ENCODE peak calls at places on chromosome 9, in eight cellular contexts. N is lung microvascular endothelial cell; D is activated CD8-positive, alpha-beta memory T cell treated with anti-CD3 and anti-CD28 coated beads, Interleukin-2, amount 10 ng/mL, durations not matched to agents 7 days and 5 days; J is activated T-cell treated with anti-CD3 and anti-CD28 coated beads, Interleukin-2, amount 50 U/mL, for 4 hours; U is transverse colon; A is fibroblast of lung; O is HCEC 1CT; L is GM12864. B is an unnamed sample.

GRCh38 chr9:3528466-3528865 is 2.7 kb upstream of the RFX3 start:
- DNase-seq in U (no peak), L (peak), D (peak), A (no peak), O (no peak), J (peak), N (no peak), B (peak)

GRCh38 chr9:89234636-89235035 is 56.0 kb upstream of the SHC3 start:
- DNase-seq in L (peak), O (no peak), U (no peak), A (peak), J (no peak), N (no peak), D (peak), B (no peak)

GRCh38 chr9:128575469-128575868 is 23.1 kb downstream of the SPTAN1 start:
- DNase-seq in U (peak), A (peak), L (no peak), N (no peak), O (no peak), D (no peak), J (no peak), B (no peak)

GRCh38 chr9:76351006-76351405 is 43.2 kb downstream of the RFK start:
- DNase-seq in O (no peak), N (no peak), L (no peak), D (no peak), A (no peak), U (no peak), J (no peak), B (no peak)

GRCh38 chr9:69314547-69314946 is 10.5 kb upstream of the ENTREP1 start:
- DNase-seq in N (no peak), J (no peak), L (no peak), U (no peak), D (no peak), O (peak), A (no peak), B (no peak)

GRCh38 chr9:126982215-126983002 is 67.8 kb downstream of the RALGPS1 start:
- DNase-seq in L (no peak), O (no peak), N (no peak), J (no peak), U (no peak), A (no peak), D (peak), B (no peak)

GRCh38 chr9:109771084-109771483 is 8.9 kb upstream of the PALM2AKAP2 start:
- DNase-seq in A (peak), D (no peak), N (no peak), U (no peak), J (no peak), O (peak), L (no peak), B (no peak)

GRCh38 chr9:137583347-137583746 is 4.6 kb upstream of the DPH7 start:
- DNase-seq in U (no peak), O (no peak), J (no peak), A (no peak), N (no peak), D (no peak), L (no peak), B (no peak)

GRCh38 chr9:13941686-13942085 is 372.3 kb downstream of the NFIB start:
- DNase-seq in D (no peak), U (no peak), O (no peak), J (no peak), L (no peak), A (no peak), N (no peak), B (no peak)

GRCh38 chr9:33263936-33264472 is 504 bp downstream of the BAG1 start:
- DNase-seq in L (no peak), U (peak), A (no peak), J (peak), O (peak), N (peak), D (peak), B (peak)

GRCh38 chr9:130770679-130771442 is 64.2 kb upstream of the ABL1 start:
- DNase-seq in D (no peak), L (peak), A (peak), O (peak), J (no peak), N (peak), U (no peak), B (peak)

GRCh38 chr9:108636023-108636422 is 219.8 kb downstream of the ACTL7B start:
- DNase-seq in O (no peak), A (no peak), D (no peak), U (no peak), J (no peak), L (no peak), N (no peak), B (no peak)

GRCh38 chr9:124299519-124300090 is 41.9 kb downstream of the NEK6 start:
- DNase-seq in O (no peak), L (no peak), U (no peak), N (peak), J (no peak), A (peak), D (no peak), B (no peak)

GRCh38 chr9:22041329-22041728 is 32.2 kb upstream of the CDKN2B start:
- DNase-seq in O (no peak), L (no peak), J (no peak), D (no peak), A (no peak), U (no peak), N (no peak), B (no peak)

GRCh38 chr9:108087781-108088180 is 598.2 kb upstream of the KLF4 start:
- DNase-seq in N (peak), D (no peak), J (no peak), A (no peak), O (no peak), L (no peak), U (no peak), B (peak)

GRCh38 chr9:32351845-32352244 is 32.6 kb upstream of the ACO1 start:
- DNase-seq in A (peak), N (no peak), O (no peak), U (no peak), D (no peak), J (no peak), L (no peak), B (no peak)

GRCh38 chr9:89606567-89607311 is 1.9 kb downstream of the GADD45G start:
- DNase-seq in U (peak), J (no peak), N (no peak), D (no peak), A (peak), L (no peak), O (peak), B (peak)

GRCh38 chr9:136981588-136982231 is 1.1 kb upstream of the LCNL1 start:
- DNase-seq in N (peak), O (no peak), A (no peak), L (no peak), D (no peak), U (no peak), J (no peak), B (no peak)

GRCh38 chr9:133122935-133123611 is 2.0 kb upstream of the RALGDS start:
- DNase-seq in N (no peak), U (peak), A (peak), J (no peak), D (no peak), O (no peak), L (no peak), B (no peak)

GRCh38 chr9:121990600-121991304 is 102.4 kb downstream of the TTLL11 start:
- DNase-seq in O (no peak), A (no peak), J (no peak), U (no peak), D (no peak), L (no peak), N (no peak), B (no peak)

GRCh38 chr9:27497883-27498553 is 26.1 kb upstream of the IFNK start:
- DNase-seq in A (no peak), U (no peak), L (no peak), O (no peak), N (peak), J (no peak), D (no peak), B (no peak)

GRCh38 chr9:131618071-131618479 is 72.8 kb downstream of the PRRT1B start:
- DNase-seq in A (no peak), N (peak), J (no peak), U (no peak), D (no peak), L (no peak), O (no peak), B (peak)

GRCh38 chr9:89579741-89580395 is 24.9 kb upstream of the GADD45G start:
- DNase-seq in L (no peak), A (no peak), U (no peak), N (no peak), J (no peak), O (no peak), D (peak), B (no peak)

GRCh38 chr9:100401042-100401441 is 25.9 kb upstream of the MSANTD3 start:
- DNase-seq in J (no peak), D (no peak), N (no peak), O (no peak), A (no peak), U (no peak), L (no peak), B (no peak)

GRCh38 chr9:127772603-127773002 is 5.9 kb downstream of the SH2D3C start:
- DNase-seq in N (no peak), U (no peak), A (no peak), J (no peak), O (no peak), D (no peak), L (no peak), B (no peak)

GRCh38 chr9:111559000-111559610 is 34.1 kb downstream of the ZNF483 start:
- DNase-seq in L (no peak), J (no peak), O (peak), U (no peak), N (no peak), D (no peak), A (peak), B (no peak)

GRCh38 chr9:93096131-93096802 is at the start of gene CARD19:
- DNase-seq in J (peak), D (peak), L (no peak), U (peak), O (no peak), A (peak), N (peak), B (peak)

GRCh38 chr9:75658301-75658919 is 232.1 kb upstream of the PCSK5 start:
- DNase-seq in U (no peak), N (no peak), A (peak), O (no peak), L (no peak), J (no peak), D (no peak), B (no peak)

GRCh38 chr9:93300175-93300572 is 116.2 kb downstream of the WNK2 start:
- DNase-seq in L (no peak), J (no peak), N (no peak), D (peak), A (no peak), O (no peak), U (no peak), B (no peak)

GRCh38 chr9:97570899-97571298 is 62.3 kb downstream of the TSTD2 start:
- DNase-seq in D (no peak), J (no peak), U (no peak), O (no peak), L (no peak), N (peak), A (no peak), B (no peak)

GRCh38 chr9:14361074-14361473 is 47.1 kb upstream of the NFIB start:
- DNase-seq in L (no peak), A (no peak), O (no peak), J (no peak), D (no peak), U (no peak), N (no peak), B (no peak)

GRCh38 chr9:698276-698675 is 143.2 kb upstream of the DMRT1 start:
- DNase-seq in A (peak), J (no peak), U (no peak), D (no peak), L (no peak), O (peak), N (no peak), B (no peak)

GRCh38 chr9:15132107-15132506 is 174.9 kb downstream of the TTC39B start:
- DNase-seq in A (no peak), J (no peak), L (no peak), O (no peak), N (no peak), U (no peak), D (no peak), B (no peak)

GRCh38 chr9:72048850-72049249 is 11.6 kb downstream of the C9orf57 start:
- DNase-seq in U (no peak), N (no peak), A (peak), L (no peak), O (no peak), D (no peak), J (no peak), B (no peak)

GRCh38 chr9:86434039-86434726 is 80.0 kb upstream of the TUT7 start:
- DNase-seq in N (peak), D (no peak), J (no peak), A (peak), U (no peak), O (peak), L (no peak), B (peak)

GRCh38 chr9:11992866-11993265 is 700.3 kb upstream of the TYRP1 start:
- DNase-seq in D (no peak), L (no peak), U (no peak), O (no peak), N (no peak), J (no peak), A (no peak), B (peak)

B was measured in NCI-H146.